ENCODE peak calls at places on chromosomes 6 and 20, in ten cellular contexts. D is CD8-positive, alpha-beta T cell; T is CD4-positive, CD25-positive, alpha-beta regulatory T cell; X is heart left ventricle; V is naive thymus-derived CD4-positive, alpha-beta T cell; M is effector memory CD4-positive, alpha-beta T cell; I is upper lobe of left lung; L is uterus; O is CD4-positive, alpha-beta T cell; N is gastrocnemius medialis. Z is an unnamed sample.

GRCh38 chr6:168027521-168027920 is 30.1 kb downstream of the KIF25 start:
- DNase-seq in D (no peak), T (no peak), X (peak; percentile 10), V (no peak), M (no peak), I (no peak), L (no peak), O (no peak), N (no peak), Z (no peak)

GRCh38 chr20:37243076-37243936 is 18.3 kb downstream of the GHRH start:
- DNase-seq in D (no peak), T (no peak), X (no peak), V (no peak), M (no peak), I (no peak), L (no peak), O (no peak), N (no peak), Z (no peak)

GRCh38 chr6:138477913-138478539 is 21.3 kb downstream of the NHSL1 start:
- DNase-seq in D (no peak), T (no peak), X (no peak), V (no peak), M (no peak), I (no peak), L (no peak), O (no peak), N (no peak), Z (no peak)

GRCh38 chr20:20926222-20926905 is 179.8 kb downstream of the LINC00237 start:
- DNase-seq in D (no peak), T (no peak), X (no peak), V (no peak), M (no peak), I (peak; percentile 11), L (no peak), O (no peak), N (no peak), Z (no peak)

GRCh38 chr20:62367136-62367482 is at the start of gene LAMA5:
- DNase-seq in D (no peak), T (no peak), X (peak; percentile 76), V (peak; percentile 16), M (no peak), I (peak; percentile 93), L (no peak), O (no peak), N (peak; percentile 20), Z (no peak)

GRCh38 chr20:31695849-31696804 is 26.5 kb downstream of the BCL2L1 start:
- DNase-seq in D (no peak), T (no peak), X (no peak), V (no peak), M (no peak), I (no peak), L (no peak), O (no peak), N (peak; percentile 80), Z (no peak)

GRCh38 chr6:36839819-36840379 is 655 bp upstream of the CPNE5 start:
- DNase-seq in D (peak; percentile 11), T (peak; percentile 40), X (peak; percentile 75), V (peak; percentile 53), M (peak; percentile 11), I (peak; percentile 92), L (peak; percentile 29), O (peak; percentile 32), N (no peak), Z (peak; percentile 41)

GRCh38 chr20:50278684-50279531 is 88.3 kb downstream of the CEBPB start:
- DNase-seq in D (no peak), T (no peak), X (peak; percentile 77), V (no peak), M (no peak), I (peak; percentile 91), L (peak; percentile 71), O (no peak), N (peak; percentile 98), Z (no peak)

GRCh38 chr6:33092385-33092784 is 16.6 kb downstream of the HLA-DPB1 start:
- DNase-seq in D (no peak), T (no peak), X (no peak), V (no peak), M (no peak), I (no peak), L (no peak), O (no peak), N (no peak), Z (no peak)

GRCh38 chr6:151330130-151330715 is 61.1 kb downstream of the ZBTB2 start:
- DNase-seq in D (no peak), T (no peak), X (no peak), V (no peak), M (no peak), I (no peak), L (no peak), O (no peak), N (no peak), Z (no peak)

GRCh38 chr6:26065952-26066380 is 21.3 kb upstream of the HFE start:
- DNase-seq in D (no peak), T (peak; percentile 80), X (peak; percentile 50), V (peak; percentile 74), M (no peak), I (no peak), L (peak; percentile 69), O (peak; percentile 39), N (peak; percentile 47), Z (peak; percentile 24)

GRCh38 chr6:150492941-150493340 is 106.7 kb upstream of the PLEKHG1 start:
- DNase-seq in D (no peak), T (no peak), X (no peak), V (no peak), M (no peak), I (no peak), L (no peak), O (no peak), N (no peak), Z (no peak)

GRCh38 chr6:144394209-144394608 is 109.1 kb downstream of the UTRN start:
- DNase-seq in D (no peak), T (no peak), X (no peak), V (no peak), M (no peak), I (no peak), L (no peak), O (no peak), N (no peak), Z (no peak)

GRCh38 chr6:42099340-42100028 is 42.9 kb downstream of the C6orf132 start:
- DNase-seq in D (no peak), T (no peak), X (no peak), V (no peak), M (no peak), I (no peak), L (no peak), O (no peak), N (no peak), Z (no peak)

GRCh38 chr20:23084845-23085355 is 1.2 kb downstream of the CD93 start:
- DNase-seq in D (no peak), T (no peak), X (no peak), V (no peak), M (no peak), I (peak; percentile 61), L (peak; percentile 33), O (no peak), N (no peak), Z (no peak)

GRCh38 chr20:23018941-23019340 is 16.2 kb upstream of the SSTR4 start:
- DNase-seq in D (no peak), T (no peak), X (peak; percentile 8), V (no peak), M (no peak), I (no peak), L (no peak), O (no peak), N (no peak), Z (no peak)

GRCh38 chr6:139135578-139136545 is 982 bp downstream of the HECA start:
- DNase-seq in D (peak; percentile 56), T (peak; percentile 77), X (peak; percentile 82), V (peak; percentile 79), M (peak; percentile 39), I (peak; percentile 96), L (peak; percentile 52), O (peak; percentile 62), N (peak; percentile 44), Z (peak; percentile 39)

GRCh38 chr6:151154418-151154817 is 85.3 kb upstream of the AKAP12 start:
- DNase-seq in D (no peak), T (no peak), X (peak; percentile 33), V (no peak), M (no peak), I (no peak), L (peak; percentile 39), O (no peak), N (no peak), Z (no peak)

GRCh38 chr6:157461000-157461915 is 80.3 kb downstream of the ZDHHC14 start:
- DNase-seq in D (no peak), T (no peak), X (no peak), V (peak; percentile 2), M (no peak), I (no peak), L (no peak), O (no peak), N (no peak), Z (no peak)

GRCh38 chr20:1712634-1713625 is 55.4 kb upstream of the SIRPG start:
- DNase-seq in D (no peak), T (no peak), X (no peak), V (no peak), M (no peak), I (no peak), L (no peak), O (no peak), N (no peak), Z (no peak)

GRCh38 chr6:143529095-143529494 is 17.6 kb upstream of the FUCA2 start:
- DNase-seq in D (no peak), T (no peak), X (no peak), V (no peak), M (no peak), I (no peak), L (no peak), O (no peak), N (no peak), Z (no peak)

GRCh38 chr6:155611742-155612141 is 156.1 kb upstream of the NOX3 start:
- DNase-seq in D (no peak), T (no peak), X (no peak), V (no peak), M (no peak), I (no peak), L (no peak), O (no peak), N (no peak), Z (no peak)
- H3K9me3 ChIP-seq in D (no peaks in the 10 kb centered on the region), T (peaks cover 8% of the 10 kb centered on the region), X (no peaks in the 10 kb centered on the region), V (no peaks in the 10 kb centered on the region), M (no peaks in the 10 kb centered on the region), I (peaks cover 37% of the 10 kb centered on the region), L (no peaks in the 10 kb centered on the region), O (peaks cover 22% of the 10 kb centered on the region), N (peaks cover 8% of the 10 kb centered on the region), Z (peaks cover 2% of the 10 kb centered on the region)

GRCh38 chr6:88662163-88662580 is 301.2 kb downstream of the RNGTT start:
- DNase-seq in D (no peak), T (no peak), X (no peak), V (no peak), M (no peak), I (no peak), L (no peak), O (no peak), N (no peak), Z (no peak)
- H3K9me3 ChIP-seq in D (peaks cover 3% of the 10 kb centered on the region), T (peaks cover 2% of the 10 kb centered on the region), X (no peaks in the 10 kb centered on the region), V (no peaks in the 10 kb centered on the region), M (peaks cover 3% of the 10 kb centered on the region), I (peaks cover 11% of the 10 kb centered on the region), L (no peaks in the 10 kb centered on the region), O (peaks cover 48% of the 10 kb centered on the region), N (no peaks in the 10 kb centered on the region), Z (peaks cover 7% of the 10 kb centered on the region)

GRCh38 chr20:59720013-59720412 is 115.7 kb downstream of the PHACTR3 start:
- DNase-seq in D (no peak), T (no peak), X (no peak), V (no peak), M (no peak), I (no peak), L (no peak), O (no peak), N (no peak), Z (no peak)
- H3K9me3 ChIP-seq in D (no peaks in the 10 kb centered on the region), T (no peaks in the 10 kb centered on the region), X (no peaks in the 10 kb centered on the region), V (no peaks in the 10 kb centered on the region), M (no peaks in the 10 kb centered on the region), I (no peaks in the 10 kb centered on the region), L (no peaks in the 10 kb centered on the region), O (no peaks in the 10 kb centered on the region), N (no peaks in the 10 kb centered on the region), Z (no peaks in the 10 kb centered on the region)

GRCh38 chr6:170142559-170142958 is 148.3 kb downstream of the DLL1 start:
- DNase-seq in D (no peak), T (no peak), X (peak; percentile 3), V (no peak), M (no peak), I (no peak), L (no peak), O (no peak), N (peak; percentile 4), Z (no peak)
- H3K9me3 ChIP-seq in D (no peaks in the 10 kb centered on the region), T (no peaks in the 10 kb centered on the region), X (no peaks in the 10 kb centered on the region), V (no peaks in the 10 kb centered on the region), M (no peaks in the 10 kb centered on the region), I (no peaks in the 10 kb centered on the region), L (no peaks in the 10 kb centered on the region), O (no peaks in the 10 kb centered on the region), N (no peaks in the 10 kb centered on the region), Z (no peaks in the 10 kb centered on the region)

Z was measured in T-helper 17 cell.